ENCODE peak calls at places on chromosomes 1 and 21, in ten cellular contexts. Z is endothelial cell of umbilical vein, U is K562, S is breast epithelium, A is H1, J is suprapubic skin, H is vagina, K is GM23338, O is SK-N-SH, I is HL-60. G is an unnamed sample.

GRCh38 chr1:41475859-41476567 is 8.5 kb downstream of the EDN2 start:
- DNase-seq in Z (no peak), U (no peak), S (no peak), A (no peak), J (no peak), H (no peak), K (no peak), O (no peak), I (no peak), G (no peak)

GRCh38 chr21:15682182-15682895 is 47.4 kb upstream of the USP25 start:
- DNase-seq in Z (peak), U (no peak), S (no peak), A (no peak), J (no peak), H (no peak), K (no peak), O (no peak), I (peak), G (no peak)

GRCh38 chr1:42674214-42674613 is 8.0 kb upstream of the YBX1 start:
- DNase-seq in Z (peak), U (no peak), S (no peak), A (no peak), J (no peak), H (no peak), K (no peak), O (no peak), I (no peak), G (no peak)

GRCh38 chr1:168112673-168113305 is 23.9 kb downstream of the GPR161 start:
- DNase-seq in Z (peak), U (no peak), S (peak), A (no peak), J (no peak), H (no peak), K (no peak), O (no peak), I (peak), G (peak)

GRCh38 chr1:46653405-46653853 is 14.7 kb downstream of the ATPAF1 start:
- DNase-seq in Z (no peak), U (no peak), S (no peak), A (no peak), J (no peak), H (no peak), K (no peak), O (no peak), I (no peak), G (no peak)

GRCh38 chr1:59323879-59324278 is 27.0 kb downstream of the FGGY start:
- DNase-seq in Z (no peak), U (no peak), S (no peak), A (no peak), J (no peak), H (no peak), K (no peak), O (no peak), I (no peak), G (no peak)

GRCh38 chr1:50368179-50369007 is 54.9 kb downstream of the DMRTA2 start:
- DNase-seq in Z (peak), U (peak), S (no peak), A (peak), J (no peak), H (no peak), K (peak), O (peak), I (no peak), G (peak)

GRCh38 chr1:11571906-11572616 is 82.2 kb downstream of the FBXO2 start:
- DNase-seq in Z (no peak), U (peak), S (no peak), A (peak), J (no peak), H (no peak), K (peak), O (no peak), I (peak), G (no peak)

GRCh38 chr1:223000549-223001135 is 142.4 kb downstream of the TLR5 start:
- DNase-seq in Z (no peak), U (no peak), S (no peak), A (no peak), J (no peak), H (no peak), K (no peak), O (no peak), I (no peak), G (no peak)

GRCh38 chr1:74468982-74469603 is 43.3 kb downstream of the LRRC53 start:
- DNase-seq in Z (peak), U (peak), S (no peak), A (no peak), J (no peak), H (no peak), K (peak), O (peak), I (no peak), G (no peak)

GRCh38 chr1:190475394-190476250 is 2.0 kb downstream of the BRINP3 start:
- DNase-seq in Z (peak), U (no peak), S (no peak), A (no peak), J (no peak), H (no peak), K (peak), O (no peak), I (no peak), G (no peak)

GRCh38 chr1:154556422-154556821 is 2.0 kb downstream of the UBE2Q1 start:
- DNase-seq in Z (no peak), U (no peak), S (peak), A (no peak), J (no peak), H (no peak), K (peak), O (no peak), I (no peak), G (no peak)

GRCh38 chr1:207831517-207832327 is 79.2 kb downstream of the CD34 start:
- DNase-seq in Z (peak), U (no peak), S (no peak), A (no peak), J (no peak), H (no peak), K (no peak), O (no peak), I (no peak), G (no peak)

GRCh38 chr1:231584117-231584516 is 42.5 kb upstream of the DISC1 start:
- DNase-seq in Z (peak), U (no peak), S (no peak), A (no peak), J (no peak), H (no peak), K (no peak), O (peak), I (peak), G (no peak)

GRCh38 chr1:244599937-244600350 is 53.0 kb upstream of the DESI2 start:
- DNase-seq in Z (peak), U (peak), S (no peak), A (no peak), J (no peak), H (no peak), K (no peak), O (no peak), I (no peak), G (no peak)

GRCh38 chr1:86636898-86637297 is 67.5 kb upstream of the SH3GLB1 start:
- DNase-seq in Z (no peak), U (no peak), S (no peak), A (no peak), J (no peak), H (no peak), K (no peak), O (no peak), I (no peak), G (peak)

GRCh38 chr1:193131266-193131860 is 9.5 kb downstream of the CDC73 start:
- DNase-seq in Z (no peak), U (no peak), S (no peak), A (no peak), J (no peak), H (no peak), K (no peak), O (no peak), I (no peak), G (no peak)

GRCh38 chr1:88684482-88685238 is 587 bp downstream of the PKN2 start:
- DNase-seq in Z (peak), U (peak), S (peak), A (peak), J (peak), H (no peak), K (peak), O (peak), I (peak), G (peak)

GRCh38 chr1:909861-910310 is 13.8 kb upstream of the SAMD11 start:
- DNase-seq in Z (no peak), U (no peak), S (no peak), A (no peak), J (peak), H (no peak), K (no peak), O (no peak), I (no peak), G (no peak)

GRCh38 chr1:209248649-209249279 is 334.8 kb upstream of the CAMK1G start:
- DNase-seq in Z (peak), U (peak), S (peak), A (peak), J (no peak), H (no peak), K (peak), O (peak), I (peak), G (peak)

GRCh38 chr21:43827015-43827611 is 37.7 kb downstream of the RRP1 start:
- DNase-seq in Z (no peak), U (no peak), S (no peak), A (no peak), J (no peak), H (no peak), K (no peak), O (no peak), I (no peak), G (no peak)

GRCh38 chr1:18090636-18091035 is 17.0 kb upstream of the IGSF21 start:
- DNase-seq in Z (no peak), U (no peak), S (no peak), A (peak), J (no peak), H (no peak), K (peak), O (no peak), I (no peak), G (no peak)

GRCh38 chr1:152458384-152459185 is 44.5 kb upstream of the CRNN start:
- DNase-seq in Z (peak), U (peak), S (peak), A (peak), J (peak), H (no peak), K (peak), O (peak), I (peak), G (peak)

GRCh38 chr1:76959581-76959980 is 92.3 kb downstream of the ST6GALNAC5 start:
- DNase-seq in Z (no peak), U (no peak), S (no peak), A (no peak), J (no peak), H (no peak), K (no peak), O (no peak), I (no peak), G (no peak)

GRCh38 chr1:212293579-212293978 is 8.4 kb downstream of the PPP2R5A start:
- DNase-seq in Z (peak), U (no peak), S (no peak), A (no peak), J (no peak), H (no peak), K (peak), O (no peak), I (no peak), G (no peak)

GRCh38 chr1:207964195-207964966 is 53.5 kb upstream of the CD34 start:
- DNase-seq in Z (peak), U (peak), S (no peak), A (no peak), J (no peak), H (peak), K (no peak), O (no peak), I (no peak), G (peak)

GRCh38 chr1:18934205-18935000 is 22.1 kb downstream of the IFFO2 start:
- DNase-seq in Z (no peak), U (no peak), S (no peak), A (no peak), J (no peak), H (no peak), K (no peak), O (no peak), I (no peak), G (no peak)

GRCh38 chr1:157469715-157470114 is 82.6 kb downstream of the FCRL5 start:
- DNase-seq in Z (no peak), U (no peak), S (no peak), A (no peak), J (no peak), H (no peak), K (no peak), O (no peak), I (no peak), G (no peak)

GRCh38 chr1:209743145-209743482 is 12.7 kb upstream of the TRAF3IP3 start:
- DNase-seq in Z (no peak), U (no peak), S (no peak), A (no peak), J (no peak), H (no peak), K (no peak), O (no peak), I (no peak), G (no peak)

GRCh38 chr1:29786791-29787732 is 550.7 kb downstream of the PTPRU start:
- DNase-seq in Z (no peak), U (no peak), S (peak), A (no peak), J (no peak), H (peak), K (no peak), O (peak), I (no peak), G (peak)

GRCh38 chr1:22259581-22260282 is 116.8 kb upstream of the WNT4 start:
- DNase-seq in Z (no peak), U (no peak), S (no peak), A (no peak), J (no peak), H (no peak), K (no peak), O (no peak), I (no peak), G (peak)
- TF ChIP-seq POLR2AphosphoS5 in Z (no peak), U (no peak), S (no peak), A (no peak), J (no peak), H (no peak), K (no peak), O (no peak), I (no peak), G (peak)

DNA sequence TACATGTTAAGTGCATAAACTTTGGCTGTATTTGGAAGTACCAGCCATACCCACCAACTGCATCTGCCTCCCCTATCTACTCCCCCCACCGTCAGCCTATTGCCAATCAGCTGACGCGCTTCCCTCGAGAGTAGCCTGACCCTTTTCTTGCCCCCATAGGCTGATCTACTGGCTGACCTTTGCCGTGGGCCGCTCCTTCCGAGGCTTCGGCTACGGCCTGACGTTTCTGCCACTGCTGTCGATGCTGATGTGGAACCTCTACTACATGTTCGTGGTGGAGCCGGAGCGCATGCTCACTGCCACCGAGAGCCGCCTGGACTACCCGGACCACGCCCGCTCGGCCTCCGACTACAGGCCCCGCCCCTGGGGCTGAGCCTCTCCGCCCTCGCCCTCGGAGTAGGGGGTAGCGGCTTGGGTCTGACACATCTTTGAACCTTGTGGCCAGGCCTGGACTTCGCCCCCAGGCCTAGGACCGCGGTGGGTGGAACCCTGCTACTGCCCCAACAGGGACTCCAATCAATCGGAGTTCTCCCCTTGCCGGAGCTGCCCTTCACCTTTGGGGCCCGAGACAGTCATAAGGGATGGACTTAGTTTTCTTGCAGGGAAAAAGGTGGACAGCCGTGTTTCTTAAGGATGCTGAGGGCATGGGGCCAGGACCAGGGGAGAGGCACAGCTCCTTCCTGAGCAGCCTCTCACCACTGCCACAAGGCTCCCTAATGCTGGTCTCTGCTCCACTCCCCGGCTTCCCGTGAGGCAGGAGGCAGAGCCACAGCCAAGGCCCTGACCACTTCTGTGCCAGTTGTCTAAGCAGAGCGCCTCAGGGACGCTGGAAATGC is 4.0 kb downstream of the GLMP start:
- DNase-seq in Z (peak), U (peak), S (peak), A (peak), J (peak), H (no peak), K (peak), O (peak), I (no peak), G (peak)
- H3K27ac ChIP-seq in Z (no peak), U (no peak), S (peak), A (no peak), J (peak), H (peak), K (no peak), O (peak), I (no peak), G (peak)

DNA sequence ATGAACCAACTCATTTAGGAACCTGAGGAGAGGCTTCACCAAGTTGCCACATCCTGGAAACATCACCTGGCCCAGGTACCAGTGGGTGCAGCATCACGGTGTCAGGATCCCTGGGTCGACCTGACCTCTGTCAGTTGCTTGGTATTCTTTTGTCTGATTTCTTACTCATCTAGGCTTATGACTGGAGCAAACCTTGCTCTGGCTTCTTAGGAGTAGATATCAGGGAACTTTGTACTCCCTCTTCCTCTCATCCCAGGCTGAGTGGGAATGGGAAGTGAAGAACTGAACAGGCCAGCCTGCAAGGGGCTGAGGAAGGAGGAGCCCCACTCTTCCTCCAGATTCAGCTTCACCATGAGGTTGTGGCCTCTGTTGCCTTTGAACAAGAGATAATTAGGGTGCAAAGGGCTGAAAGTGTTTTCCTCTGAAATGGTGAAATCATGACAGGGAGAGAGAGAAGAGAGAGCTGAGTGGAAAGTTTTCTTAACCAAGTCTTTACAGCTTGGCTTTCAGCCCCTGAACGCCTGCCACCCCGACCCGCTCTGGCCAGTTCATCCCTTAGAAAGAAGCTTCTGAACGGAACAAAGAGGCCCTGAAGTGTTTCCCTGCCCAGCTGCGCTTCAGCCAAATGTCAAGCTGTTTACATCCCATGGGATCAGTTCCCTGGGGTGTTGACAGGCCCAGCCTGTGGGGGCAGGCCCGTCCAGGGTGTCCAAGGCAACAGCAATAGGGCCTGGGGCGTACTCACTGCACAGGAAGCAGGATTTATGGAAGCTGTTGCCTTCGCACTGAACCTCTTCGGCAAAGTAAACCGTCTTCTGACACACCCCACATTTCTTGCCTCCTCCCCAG is 11.3 kb downstream of the CSRP1 start:
- DNase-seq in Z (peak), U (no peak), S (peak), A (no peak), J (peak), H (no peak), K (no peak), O (peak), I (no peak), G (peak)
- TF ChIP-seq POLR2AphosphoS5 in Z (peak), U (no peak), S (peak), A (no peak), J (no peak), H (peak), K (no peak), O (no peak), I (no peak), G (peak)

GRCh38 chr1:237011432-237011831 is 7.2 kb upstream of the MT1HL1 start:
- DNase-seq in Z (no peak), U (no peak), S (no peak), A (no peak), J (no peak), H (no peak), K (no peak), O (no peak), I (no peak), G (no peak)
- H3K27ac ChIP-seq in Z (no peak), U (no peak), S (no peak), A (no peak), J (no peak), H (no peak), K (no peak), O (no peak), I (no peak), G (no peak)

G was measured in prostate gland.